ENCODE peak calls at places on chromosomes 12 and 14, in four cellular contexts. N, L, V and Z are unnamed samples.

GRCh38 chr12:97368462-97369150 is 94.0 kb upstream of the RMST start:
- DNase-seq in L (no peak), V (no peak), N (no peak), Z (no peak)

GRCh38 chr12:124147579-124147978 is 147.3 kb upstream of the RFLNA start:
- DNase-seq in N (no peak), V (no peak), L (no peak), Z (no peak)

GRCh38 chr12:559208-559905 is 99.6 kb downstream of the B4GALNT3 start:
- DNase-seq in L (no peak), N (no peak), V (no peak), Z (no peak)

GRCh38 chr14:61221906-61222305 is 59.2 kb downstream of the TMEM30B start:
- DNase-seq in L (no peak), N (no peak), V (peak), Z (no peak)

GRCh38 chr12:115998119-115998633 is 279.3 kb downstream of the MED13L start:
- DNase-seq in L (no peak), N (no peak), V (peak), Z (peak)

GRCh38 chr12:94290353-94290752 is 142.0 kb downstream of the PLXNC1 start:
- DNase-seq in L (no peak), V (no peak), N (no peak), Z (no peak)

GRCh38 chr12:115042341-115042740 is 358.4 kb upstream of the TBX3 start:
- DNase-seq in V (no peak), N (no peak), L (no peak), Z (no peak)

GRCh38 chr14:104697892-104698583 is 8.6 kb downstream of the INF2 start:
- DNase-seq in L (no peak), N (no peak), V (no peak), Z (no peak)

GRCh38 chr14:23694085-23694975 is 58.2 kb downstream of the DHRS2 start:
- DNase-seq in V (peak), N (no peak), L (no peak), Z (peak)

GRCh38 chr14:70188608-70189540 is at the start of gene SLC8A3:
- DNase-seq in N (no peak), V (no peak), L (no peak), Z (peak)